ENCODE peak calls at places on chromosomes 4 and X, in nine cellular contexts. Q is suprapubic skin, B is tibial nerve, O is A549, H is IMR-90, V is stomach, J is sigmoid colon, T is heart left ventricle, A is body of pancreas. G is an unnamed sample.

GRCh38 chrX:8849945-8850344 is 48.8 kb upstream of the FAM9A start:
- DNase-seq in T (no peak), A (no peak), V (no peak), B (no peak), O (peak), Q (no peak), J (no peak), H (no peak), G (no peak)

GRCh38 chrX:73563740-73564073 is 710 bp downstream of the CHIC1 start:
- DNase-seq in T (no peak), B (no peak), O (peak), Q (no peak), V (no peak), J (no peak), A (no peak), H (no peak), G (no peak)

GRCh38 chr4:72613959-72614358 is 44.9 kb upstream of the ADAMTS3 start:
- DNase-seq in T (no peak), Q (no peak), B (no peak), H (no peak), J (no peak), O (no peak), A (no peak), V (no peak), G (no peak)

GRCh38 chr4:84920591-84920990 is 45.9 kb downstream of the WDFY3 start:
- DNase-seq in H (peak), O (no peak), T (no peak), V (no peak), B (no peak), Q (no peak), A (no peak), J (no peak), G (no peak)

GRCh38 chr4:161463436-161463835 is 700.4 kb downstream of the FSTL5 start:
- DNase-seq in J (no peak), B (no peak), Q (no peak), O (no peak), T (no peak), A (no peak), V (no peak), H (no peak), G (no peak)

GRCh38 chr4:158314756-158315487 is 104.6 kb downstream of the TMEM144 start:
- DNase-seq in O (peak), H (peak), B (peak), V (no peak), T (no peak), Q (no peak), J (no peak), A (no peak), G (no peak)

GRCh38 chr4:118557298-118557851 is 127.8 kb upstream of the METTL14 start:
- DNase-seq in Q (no peak), A (no peak), O (no peak), T (no peak), H (peak), V (no peak), B (no peak), J (no peak), G (no peak)

GRCh38 chr4:54165438-54165837 is 63.7 kb upstream of the PDGFRA start:
- DNase-seq in J (no peak), V (no peak), H (peak), O (no peak), T (no peak), B (no peak), A (no peak), Q (no peak), G (no peak)

GRCh38 chrX:154317391-154318000 is 21.9 kb downstream of the TKTL1 start:
- DNase-seq in B (peak), A (peak), H (peak), O (peak), V (no peak), Q (no peak), J (no peak), T (peak), G (no peak)

GRCh38 chr4:76949293-76950051 is at the start of gene SEPTIN11:
- DNase-seq in H (peak), A (peak), O (peak), B (peak), T (peak), Q (peak), J (peak), V (peak), G (peak)

GRCh38 chr4:76950846-76951321 is 1.3 kb downstream of the SEPTIN11 start:
- DNase-seq in J (no peak), Q (no peak), A (no peak), V (no peak), H (peak), B (no peak), O (no peak), T (peak), G (no peak)

GRCh38 chr4:76947369-76947768 is 2.2 kb upstream of the SEPTIN11 start:
- DNase-seq in V (no peak), B (no peak), A (peak), T (no peak), Q (no peak), J (no peak), H (no peak), O (no peak), G (no peak)

GRCh38 chr4:76950052-76950845 is 697 bp downstream of the SEPTIN11 start:
- DNase-seq in O (peak), V (peak), T (peak), A (peak), J (peak), H (no peak), B (peak), Q (peak), G (peak)

DNA sequence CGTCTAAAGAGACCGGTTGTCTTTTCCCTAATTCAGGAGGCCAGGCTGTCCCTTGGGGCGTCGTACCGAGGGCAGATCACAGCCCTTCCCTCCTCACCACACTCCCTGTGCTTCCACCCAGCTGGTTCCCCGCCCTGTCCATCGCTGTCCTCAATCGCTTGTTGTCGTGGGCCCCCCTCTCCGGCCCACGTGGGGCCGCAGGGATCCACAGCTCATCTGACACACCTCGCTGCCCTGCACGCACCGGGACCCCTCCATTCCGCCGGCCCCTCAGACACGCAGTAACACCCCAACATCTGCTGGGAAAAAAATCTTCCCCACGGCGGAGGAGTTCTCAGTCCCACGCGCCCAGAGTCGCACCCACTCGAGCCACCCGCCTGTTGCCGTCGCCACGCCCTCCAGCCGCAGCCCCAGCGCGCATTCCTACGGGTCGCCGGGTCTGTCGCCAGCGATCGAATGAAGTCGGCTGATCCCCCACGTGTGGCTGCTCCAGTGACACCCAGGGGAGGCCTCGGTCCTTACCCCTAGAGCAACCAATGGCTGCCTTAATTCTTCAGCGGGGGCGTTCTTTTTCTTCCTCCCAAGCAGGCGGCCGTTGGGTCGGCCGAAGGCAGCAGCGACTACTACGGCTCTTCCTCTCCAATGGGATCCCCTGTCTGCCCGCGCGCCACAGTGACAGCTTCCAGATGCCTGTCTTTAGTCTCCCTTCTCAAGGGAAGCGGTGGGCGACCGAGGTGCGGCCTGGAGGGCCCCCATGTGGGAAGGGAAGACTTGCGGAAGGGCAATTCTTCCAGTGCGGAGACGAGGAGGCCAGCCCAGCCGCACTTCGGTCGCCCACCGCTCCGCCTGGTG is 885 bp upstream of the SEPTIN11 start:
- DNase-seq in O (peak), B (peak), T (peak), H (peak), J (peak), V (peak), Q (peak), A (peak), G (peak)
- TF ChIP-seq POLR2A in O (no peak), B (no peak), T (no peak), H (no peak), J (no peak), V (no peak), Q (no peak), A (peak), G (no peak)

GRCh38 chr4:15681372-15682339 is at the start of gene FAM200B:
- DNase-seq in T (peak), Q (peak), J (peak), B (peak), V (peak), A (peak), H (peak), O (peak), G (peak)
- H3K4me3 ChIP-seq in T (peak), Q (peak), J (peak), B (peak), V (peak), A (peak), H (peak), O (peak), G (peak)

DNA sequence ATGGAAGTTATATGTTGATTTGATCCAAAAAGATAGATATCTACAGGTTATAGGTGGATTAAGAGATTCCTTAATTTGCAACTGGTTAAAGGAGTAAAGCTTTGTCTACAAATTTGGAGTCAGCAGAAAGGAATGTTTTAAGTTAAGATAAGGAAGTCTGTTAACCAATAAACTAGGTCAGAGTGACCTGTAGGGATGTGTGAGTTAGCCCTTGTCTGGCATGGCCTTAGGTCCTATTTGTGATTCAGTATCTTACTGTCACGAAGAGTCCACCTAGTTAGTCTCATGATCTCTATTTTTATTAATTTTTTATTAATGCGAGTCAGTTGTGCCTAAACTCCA is 230.8 kb downstream of the INPP4B start:
- DNase-seq in J (no peak), O (peak), Q (no peak), A (no peak), T (no peak), H (peak), B (no peak), V (no peak), G (no peak)
- H3K27ac ChIP-seq in J (no peak), O (peak), Q (no peak), A (no peak), T (no peak), H (no peak), B (no peak), V (no peak), G (no peak)

GRCh38 chr4:185039508-185040273 is 21.4 kb downstream of the HELT start:
- DNase-seq in O (peak), A (peak), B (peak), H (peak), V (peak), Q (no peak), T (peak), J (peak), G (peak)
- TF ChIP-seq POLR2A in O (no peak), A (no peak), B (no peak), H (no peak), V (no peak), Q (no peak), T (no peak), J (no peak), G (no peak)

DNA sequence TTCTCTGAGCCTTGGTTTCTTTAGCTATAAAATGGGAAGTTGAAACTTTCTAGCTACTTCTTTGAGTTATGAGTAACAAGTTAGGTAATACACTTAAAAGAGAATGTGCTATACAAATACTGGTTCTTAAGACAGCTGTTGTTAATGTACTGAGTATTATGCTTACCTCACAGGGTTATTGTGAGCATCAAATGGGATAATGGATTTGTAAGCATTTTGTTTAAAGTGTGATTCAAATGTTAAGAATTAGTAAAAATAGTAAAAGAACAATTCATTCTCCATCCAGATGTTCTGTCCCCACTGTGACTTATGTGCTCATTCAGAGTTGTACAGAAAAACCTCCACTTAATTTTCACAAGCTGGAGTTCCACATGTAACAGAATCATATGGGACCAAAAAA is 63.6 kb downstream of the AR start:
- DNase-seq in T (no peak), A (no peak), Q (no peak), O (no peak), V (no peak), H (peak), J (no peak), B (no peak), G (no peak)
- H3K4me3 ChIP-seq in T (no peak), A (no peak), Q (no peak), O (no peak), V (no peak), H (no peak), J (no peak), B (no peak), G (no peak)

GRCh38 chr4:113699772-113700171 is 61.8 kb downstream of the CAMK2D start:
- DNase-seq in V (no peak), B (no peak), H (peak), A (no peak), Q (no peak), T (no peak), O (no peak), J (no peak), G (no peak)

GRCh38 chr4:113697429-113697828 is 64.1 kb downstream of the CAMK2D start:
- DNase-seq in A (no peak), O (no peak), B (no peak), H (no peak), T (no peak), V (no peak), J (no peak), Q (no peak), G (no peak)

GRCh38 chr4:113701156-113701555 is 60.4 kb downstream of the CAMK2D start:
- DNase-seq in Q (no peak), J (no peak), V (no peak), O (no peak), T (no peak), H (no peak), B (no peak), A (no peak), G (no peak)

GRCh38 chr4:113695328-113696169 is 66.0 kb downstream of the CAMK2D start:
- DNase-seq in H (peak), B (no peak), J (no peak), O (no peak), A (no peak), T (no peak), V (no peak), Q (no peak), G (no peak)

GRCh38 chr4:113700602-113701150 is 60.9 kb downstream of the CAMK2D start:
- DNase-seq in T (peak), V (no peak), J (no peak), Q (no peak), H (no peak), B (no peak), O (no peak), A (no peak), G (no peak)
- H3K27ac ChIP-seq in T (no peak), V (no peak), J (no peak), Q (no peak), H (peak), B (no peak), O (peak), A (no peak), G (no peak)

DNA sequence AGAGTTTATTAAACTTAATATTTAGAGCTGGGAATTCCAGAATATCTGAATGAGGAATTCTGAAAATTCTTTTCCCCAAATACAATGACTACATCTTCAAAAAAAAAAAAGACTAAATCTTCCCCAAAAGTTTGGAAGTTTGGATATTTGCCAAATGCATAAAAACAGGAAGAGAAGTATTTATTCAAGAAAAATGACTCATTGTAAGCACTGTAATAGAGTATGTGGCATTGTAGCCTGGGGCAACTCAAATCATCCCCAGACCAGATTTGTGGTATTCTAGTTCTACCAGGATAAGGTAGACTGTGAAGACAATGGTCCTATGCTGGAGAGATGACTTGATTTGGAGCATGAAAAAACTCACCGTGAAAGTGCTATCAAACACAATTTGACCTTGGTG is 78.5 kb upstream of the PDHA2 start:
- DNase-seq in Q (no peak), A (no peak), H (peak), B (no peak), O (peak), J (no peak), T (no peak), V (no peak), G (no peak)
- TF ChIP-seq POLR2A in Q (no peak), A (no peak), H (no peak), B (no peak), O (no peak), J (no peak), T (no peak), V (no peak), G (no peak)

DNA sequence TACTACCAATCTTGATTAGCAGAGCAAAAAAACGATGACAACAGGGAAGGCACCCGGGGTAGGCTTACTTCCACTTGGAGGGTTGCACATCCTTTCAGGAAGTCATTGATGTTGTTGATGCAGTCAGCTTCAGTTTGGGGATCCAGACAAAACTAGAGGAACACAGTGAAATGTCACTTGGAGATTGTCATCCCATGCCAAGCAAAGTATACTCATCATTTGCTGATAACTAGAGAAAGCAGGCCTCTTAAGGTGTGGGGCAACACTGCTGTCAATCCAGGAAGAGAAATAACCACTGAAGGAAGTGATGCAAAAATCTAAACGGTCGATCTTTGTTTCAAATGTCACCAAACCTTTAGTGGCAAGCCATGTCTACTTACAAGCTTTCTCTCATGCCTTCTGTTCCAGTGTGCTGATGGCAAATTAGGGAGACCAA is 1.4 kb downstream of the ARHGEF6 start:
- DNase-seq in J (no peak), A (no peak), O (no peak), V (no peak), T (no peak), B (no peak), Q (no peak), H (no peak), G (no peak)
- H3K4me3 ChIP-seq in J (peak), A (no peak), O (no peak), V (no peak), T (no peak), B (no peak), Q (peak), H (no peak), G (peak)

DNA sequence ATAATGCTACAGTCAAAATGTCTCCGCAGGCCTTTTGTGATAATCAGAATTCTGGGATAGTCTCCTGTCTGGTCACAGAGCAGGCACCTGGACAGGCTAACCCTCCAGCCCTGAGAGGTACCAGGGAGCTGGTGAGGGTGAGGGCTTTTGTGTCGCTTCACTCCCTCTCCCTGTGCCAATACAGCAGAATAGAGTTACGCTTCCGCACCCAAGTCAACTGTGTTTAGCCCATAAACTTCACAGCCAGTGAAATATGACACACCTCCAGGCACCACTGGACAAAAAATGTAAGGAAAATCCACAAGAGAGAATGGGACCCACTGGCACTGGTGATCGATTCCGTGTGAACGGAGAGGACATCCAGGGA is 1.3 kb downstream of the GAK start:
- DNase-seq in A (no peak), J (no peak), O (no peak), V (no peak), H (no peak), T (no peak), B (no peak), Q (peak), G (no peak)
- H3K27ac ChIP-seq in A (peak), J (peak), O (no peak), V (peak), H (peak), T (no peak), B (no peak), Q (no peak), G (no peak)

DNA sequence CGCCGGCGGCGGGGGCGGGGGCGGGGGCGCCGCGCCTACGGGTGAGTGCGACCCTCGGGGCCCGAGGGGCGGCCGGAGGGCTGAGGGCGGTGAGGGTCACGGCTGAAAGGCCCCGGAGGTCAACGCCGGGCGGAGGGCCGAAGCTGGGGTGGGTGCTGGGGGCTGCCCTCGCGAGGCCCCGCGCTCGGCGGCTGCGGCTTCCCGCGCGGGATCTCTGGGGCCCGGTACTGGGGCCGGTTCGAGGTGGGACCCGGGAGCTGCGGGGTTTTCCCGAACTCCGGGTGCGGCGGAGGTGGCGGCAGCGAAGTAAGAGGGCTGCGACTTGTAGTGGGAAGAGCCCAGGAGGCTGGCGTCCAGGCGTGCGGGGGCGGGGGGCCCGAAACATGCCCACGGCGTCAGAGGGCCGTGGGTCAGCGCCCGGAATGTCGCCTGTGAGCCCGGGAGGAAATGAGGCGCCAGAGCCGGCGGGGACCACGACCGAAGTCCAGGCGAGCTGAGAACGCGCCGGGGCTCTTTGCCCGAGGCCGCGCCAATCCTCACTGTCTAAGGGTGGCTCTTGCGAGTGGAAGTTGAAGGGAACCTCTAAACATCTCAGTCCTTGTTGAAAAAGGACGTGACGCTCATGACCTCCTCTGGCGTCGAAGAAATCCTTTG is 407 bp downstream of the IL13RA1 start:
- DNase-seq in A (peak), J (no peak), B (no peak), V (peak), T (peak), O (peak), H (peak), Q (peak), G (peak)
- TF ChIP-seq POLR2A in A (peak), J (no peak), B (no peak), V (no peak), T (no peak), O (no peak), H (peak), Q (no peak), G (no peak)

G was measured in ovary.